ENCODE peak calls at places on chromosomes 3 and 15, in eight cellular contexts. H, N, C, W, S, U, E and R are unnamed samples.

GRCh38 chr3:135929670-135930069 is 35.9 kb upstream of the PPP2R3A start:
- DNase-seq in H (no peak), N (peak; percentile 88), C (peak; percentile 38), W (no peak), S (no peak), U (no peak), E (no peak), R (peak; percentile 53)

GRCh38 chr3:170724599-170724998 is 138.7 kb upstream of the SLC7A14 start:
- DNase-seq in H (no peak), N (peak; percentile 93), C (no peak), W (no peak), S (no peak), U (no peak), E (no peak), R (no peak)

GRCh38 chr15:37095993-37096877 is 4.1 kb downstream of the MEIS2 start:
- DNase-seq in H (peak; percentile 52), N (peak; percentile 47), C (peak; percentile 24), W (no peak), S (no peak), U (no peak), E (peak; percentile 51), R (no peak)

GRCh38 chr3:114144909-114145688 is 33.8 kb downstream of the DRD3 start:
- DNase-seq in H (no peak), N (peak; percentile 96), C (no peak), W (no peak), S (no peak), U (no peak), E (no peak), R (peak; percentile 66)

GRCh38 chr3:184748219-184749135 is 36.6 kb upstream of the MAGEF1 start:
- DNase-seq in H (peak; percentile 81), N (peak; percentile 82), C (peak; percentile 70), W (peak; percentile 48), S (peak; percentile 21), U (peak; percentile 35), E (peak; percentile 47), R (peak; percentile 70)

GRCh38 chr3:150150633-150151032 is 179.9 kb upstream of the PFN2 start:
- DNase-seq in H (no peak), N (peak; percentile 61), C (no peak), W (no peak), S (no peak), U (no peak), E (no peak), R (peak; percentile 13)

GRCh38 chr15:87704276-87704675 is 552.3 kb downstream of the NTRK3 start:
- DNase-seq in H (no peak), N (peak; percentile 14), C (no peak), W (no peak), S (no peak), U (no peak), E (no peak), R (no peak)

GRCh38 chr3:45367451-45367850 is 20.9 kb upstream of the LARS2 start:
- DNase-seq in H (no peak), N (peak; percentile 81), C (peak; percentile 76), W (peak; percentile 27), S (no peak), U (no peak), E (no peak), R (peak; percentile 48)

GRCh38 chr15:70713547-70714414 is 49.6 kb downstream of the UACA start:
- DNase-seq in H (no peak), N (peak; percentile 70), C (no peak), W (no peak), S (no peak), U (no peak), E (no peak), R (no peak)

GRCh38 chr3:14148041-14148985 is 23.5 kb downstream of the TMEM43 start:
- DNase-seq in H (peak; percentile 97), N (peak; percentile 37), C (no peak), W (no peak), S (no peak), U (no peak), E (peak; percentile 54), R (no peak)

GRCh38 chr3:15051531-15051930 is 13.6 kb downstream of the MRPS25 start:
- DNase-seq in H (peak; percentile 86), N (peak; percentile 70), C (peak; percentile 64), W (peak; percentile 32), S (peak; percentile 41), U (peak; percentile 78), E (peak; percentile 75), R (peak; percentile 62)

GRCh38 chr3:195761503-195762248 is 40.9 kb downstream of the MUC20 start:
- DNase-seq in H (no peak), N (no peak), C (no peak), W (no peak), S (no peak), U (no peak), E (peak; percentile 63), R (no peak)

GRCh38 chr15:65824941-65825544 is 33.0 kb upstream of the DENND4A start:
- DNase-seq in H (no peak), N (peak; percentile 80), C (no peak), W (no peak), S (no peak), U (no peak), E (no peak), R (peak; percentile 9)

GRCh38 chr3:106514431-106514830 is 645.6 kb upstream of the CBLB start:
- DNase-seq in H (no peak), N (no peak), C (no peak), W (no peak), S (no peak), U (no peak), E (no peak), R (no peak)

GRCh38 chr3:50355829-50356552 is 3.3 kb downstream of the TMEM115 start:
- DNase-seq in H (no peak), N (peak; percentile 13), C (no peak), W (no peak), S (no peak), U (no peak), E (no peak), R (no peak)

GRCh38 chr15:54502416-54503075 is 524.3 kb downstream of the UNC13C start:
- DNase-seq in H (no peak), N (no peak), C (no peak), W (no peak), S (no peak), U (no peak), E (no peak), R (no peak)

GRCh38 chr15:36888018-36888992 is 212.0 kb downstream of the MEIS2 start:
- DNase-seq in H (no peak), N (peak; percentile 23), C (no peak), W (no peak), S (no peak), U (no peak), E (no peak), R (no peak)

GRCh38 chr15:75483106-75483505 is 31.6 kb upstream of the SIN3A start:
- DNase-seq in H (no peak), N (no peak), C (no peak), W (no peak), S (no peak), U (no peak), E (no peak), R (no peak)

GRCh38 chr3:147244397-147244796 is 161.9 kb downstream of the ZIC4 start:
- DNase-seq in H (no peak), N (no peak), C (no peak), W (no peak), S (no peak), U (no peak), E (no peak), R (peak; percentile 28)
- TF ChIP-seq EZH2phosphoT487 in H (no peak), N (no peak), C (no peak), W (no peak), S (no peak), U (no peak), E (no peak), R (no peak)

GRCh38 chr3:138046955-138047354 is 37.0 kb downstream of the CLDN18 start:
- DNase-seq in H (no peak), N (peak; percentile 16), C (no peak), W (no peak), S (no peak), U (no peak), E (no peak), R (peak; percentile 6)

GRCh38 chr3:138038725-138039462 is 28.9 kb downstream of the CLDN18 start:
- DNase-seq in H (peak; percentile 15), N (no peak), C (no peak), W (no peak), S (no peak), U (no peak), E (no peak), R (peak; percentile 4)

GRCh38 chr3:138043266-138044029 is 33.5 kb downstream of the CLDN18 start:
- DNase-seq in H (no peak), N (peak; percentile 92), C (no peak), W (no peak), S (no peak), U (no peak), E (no peak), R (peak; percentile 78)

GRCh38 chr3:138046084-138046483 is 36.1 kb downstream of the CLDN18 start:
- DNase-seq in H (no peak), N (no peak), C (no peak), W (no peak), S (no peak), U (no peak), E (no peak), R (no peak)

GRCh38 chr3:138042043-138042442 is 32.1 kb downstream of the CLDN18 start:
- DNase-seq in H (no peak), N (peak; percentile 91), C (no peak), W (no peak), S (no peak), U (no peak), E (no peak), R (peak; percentile 35)
- TF ChIP-seq EZH2phosphoT487 in H (no peak), N (no peak), C (no peak), W (no peak), S (no peak), U (no peak), E (no peak), R (no peak)

GRCh38 chr15:49372366-49372765 is 50.7 kb upstream of the FGF7 start:
- DNase-seq in H (peak; percentile 56), N (no peak), C (no peak), W (no peak), S (no peak), U (no peak), E (no peak), R (no peak)
- TF ChIP-seq EZH2phosphoT487 in H (no peak), N (no peak), C (no peak), W (no peak), S (no peak), U (no peak), E (no peak), R (no peak)

DNA sequence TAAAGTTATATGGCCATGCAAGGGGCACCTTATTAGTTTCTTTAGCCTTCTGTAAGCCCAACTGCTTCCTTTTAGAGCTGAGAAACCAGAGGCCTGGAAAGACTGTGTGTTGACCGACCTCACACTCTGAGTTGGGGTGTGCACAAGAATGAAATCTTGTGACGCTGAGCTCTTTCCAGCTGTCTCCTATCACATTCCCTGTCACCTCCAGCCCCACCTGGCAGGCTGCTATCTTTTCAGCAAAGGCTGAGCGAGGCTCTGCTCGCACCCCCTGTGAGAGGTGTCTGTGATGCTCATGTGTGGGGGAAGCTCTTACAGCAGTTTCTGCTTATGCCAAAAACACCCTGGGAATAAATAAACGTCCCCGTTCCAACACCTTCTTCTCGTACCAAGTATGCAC is 27.0 kb upstream of the LPP start:
- DNase-seq in H (no peak), N (no peak), C (no peak), W (no peak), S (no peak), U (no peak), E (no peak), R (no peak)
- TF ChIP-seq EZH2phosphoT487 in H (no peak), N (no peak), C (no peak), W (no peak), S (no peak), U (no peak), E (no peak), R (no peak)